ENCODE peak calls at places on chromosomes 3 and 15, in nine cellular contexts. One of them, this sample, is unnamed.

GRCh38 chr3:134328147-134328591 is 46.1 kb downstream of the AMOTL2 start:
- DNase-seq in HEK293T: no peak
- DNase-seq in GF-D8: no peak
- DNase-seq in left lung: no peak
- DNase-seq in nucleus accumbens: no peak
- DNase-seq in GM20000: no peak
- DNase-seq in NCI-H1092 treated with DMSO at 0.1 percent for 48 hours: no peak
- DNase-seq in fibroblast of lung: peak; percentile 98
- DNase-seq in iris pigment epithelial cell: peak; percentile 94
- DNase-seq in this sample: peak; percentile 88

GRCh38 chr3:130276203-130276803 is 69.2 kb upstream of the COL6A5 start:
- DNase-seq in HEK293T: peak; percentile 71
- DNase-seq in GF-D8: peak; percentile 2
- DNase-seq in left lung: no peak
- DNase-seq in nucleus accumbens: no peak
- DNase-seq in GM20000: peak; percentile 59
- DNase-seq in NCI-H1092 treated with DMSO at 0.1 percent for 48 hours: peak; percentile 20
- DNase-seq in fibroblast of lung: peak; percentile 43
- DNase-seq in iris pigment epithelial cell: peak; percentile 59
- DNase-seq in this sample: peak; percentile 56

GRCh38 chr3:147420361-147421183 is 11.4 kb downstream of the ZIC1 start:
- DNase-seq in HEK293T: no peak
- DNase-seq in GF-D8: no peak
- DNase-seq in left lung: no peak
- DNase-seq in nucleus accumbens: no peak
- DNase-seq in GM20000: peak; percentile 9
- DNase-seq in NCI-H1092 treated with DMSO at 0.1 percent for 48 hours: no peak
- DNase-seq in fibroblast of lung: no peak
- DNase-seq in iris pigment epithelial cell: no peak
- DNase-seq in this sample: no peak

GRCh38 chr3:12158387-12159226 is at the start of gene TIMP4:
- DNase-seq in HEK293T: no peak
- DNase-seq in GF-D8: no peak
- DNase-seq in left lung: peak; percentile 87
- DNase-seq in nucleus accumbens: no peak
- DNase-seq in GM20000: no peak
- DNase-seq in NCI-H1092 treated with DMSO at 0.1 percent for 48 hours: peak; percentile 68
- DNase-seq in fibroblast of lung: peak; percentile 52
- DNase-seq in iris pigment epithelial cell: peak; percentile 84
- DNase-seq in this sample: no peak

GRCh38 chr15:69909719-69910444 is 187.8 kb downstream of the TLE3 start:
- DNase-seq in HEK293T: no peak
- DNase-seq in GF-D8: no peak
- DNase-seq in left lung: no peak
- DNase-seq in nucleus accumbens: no peak
- DNase-seq in GM20000: no peak
- DNase-seq in NCI-H1092 treated with DMSO at 0.1 percent for 48 hours: no peak
- DNase-seq in fibroblast of lung: peak; percentile 13
- DNase-seq in iris pigment epithelial cell: no peak
- DNase-seq in this sample: no peak

GRCh38 chr3:137099336-137099735 is 141.6 kb downstream of the IL20RB start:
- DNase-seq in HEK293T: no peak
- DNase-seq in GF-D8: no peak
- DNase-seq in left lung: no peak
- DNase-seq in nucleus accumbens: no peak
- DNase-seq in GM20000: no peak
- DNase-seq in NCI-H1092 treated with DMSO at 0.1 percent for 48 hours: no peak
- DNase-seq in fibroblast of lung: no peak
- DNase-seq in iris pigment epithelial cell: no peak
- DNase-seq in this sample: no peak

GRCh38 chr15:31302778-31303433 is 23.7 kb upstream of the KLF13 start:
- DNase-seq in HEK293T: peak; percentile 19
- DNase-seq in GF-D8: no peak
- DNase-seq in left lung: no peak
- DNase-seq in nucleus accumbens: no peak
- DNase-seq in GM20000: peak; percentile 65
- DNase-seq in NCI-H1092 treated with DMSO at 0.1 percent for 48 hours: no peak
- DNase-seq in fibroblast of lung: no peak
- DNase-seq in iris pigment epithelial cell: no peak
- DNase-seq in this sample: no peak

GRCh38 chr15:40047413-40048154 is 8.6 kb upstream of the SRP14 start:
- DNase-seq in HEK293T: no peak
- DNase-seq in GF-D8: peak; percentile 24
- DNase-seq in left lung: peak; percentile 85
- DNase-seq in nucleus accumbens: no peak
- DNase-seq in GM20000: peak; percentile 80
- DNase-seq in NCI-H1092 treated with DMSO at 0.1 percent for 48 hours: peak; percentile 21
- DNase-seq in fibroblast of lung: peak; percentile 84
- DNase-seq in iris pigment epithelial cell: peak; percentile 87
- DNase-seq in this sample: no peak

GRCh38 chr3:128496602-128497304 is 3.8 kb upstream of the GATA2 start:
- DNase-seq in HEK293T: no peak
- DNase-seq in GF-D8: no peak
- DNase-seq in left lung: peak; percentile 76
- DNase-seq in nucleus accumbens: no peak
- DNase-seq in GM20000: no peak
- DNase-seq in NCI-H1092 treated with DMSO at 0.1 percent for 48 hours: no peak
- DNase-seq in fibroblast of lung: peak; percentile 69
- DNase-seq in iris pigment epithelial cell: no peak
- DNase-seq in this sample: no peak

GRCh38 chr3:139540686-139541085 is 1.1 kb upstream of the RBP1 start:
- DNase-seq in HEK293T: no peak
- DNase-seq in GF-D8: no peak
- DNase-seq in left lung: no peak
- DNase-seq in nucleus accumbens: no peak
- DNase-seq in GM20000: no peak
- DNase-seq in NCI-H1092 treated with DMSO at 0.1 percent for 48 hours: peak; percentile 60
- DNase-seq in fibroblast of lung: no peak
- DNase-seq in iris pigment epithelial cell: no peak
- DNase-seq in this sample: no peak

GRCh38 chr3:126620743-126621142 is 34.2 kb downstream of the TXNRD3 start:
- DNase-seq in HEK293T: no peak
- DNase-seq in GF-D8: no peak
- DNase-seq in left lung: no peak
- DNase-seq in nucleus accumbens: no peak
- DNase-seq in GM20000: no peak
- DNase-seq in NCI-H1092 treated with DMSO at 0.1 percent for 48 hours: no peak
- DNase-seq in fibroblast of lung: peak; percentile 52
- DNase-seq in iris pigment epithelial cell: peak; percentile 21
- DNase-seq in this sample: no peak

GRCh38 chr3:171028779-171029232 is 2.3 kb upstream of the SLC2A2 start:
- DNase-seq in HEK293T: no peak
- DNase-seq in GF-D8: no peak
- DNase-seq in left lung: no peak
- DNase-seq in nucleus accumbens: no peak
- DNase-seq in GM20000: no peak
- DNase-seq in NCI-H1092 treated with DMSO at 0.1 percent for 48 hours: no peak
- DNase-seq in fibroblast of lung: peak; percentile 97
- DNase-seq in iris pigment epithelial cell: peak; percentile 96
- DNase-seq in this sample: peak; percentile 80

GRCh38 chr3:17942856-17943255 is 200.4 kb upstream of the TBC1D5 start:
- DNase-seq in HEK293T: no peak
- DNase-seq in GF-D8: no peak
- DNase-seq in left lung: no peak
- DNase-seq in nucleus accumbens: no peak
- DNase-seq in GM20000: no peak
- DNase-seq in NCI-H1092 treated with DMSO at 0.1 percent for 48 hours: no peak
- DNase-seq in fibroblast of lung: peak; percentile 80
- DNase-seq in iris pigment epithelial cell: peak; percentile 9
- DNase-seq in this sample: no peak

GRCh38 chr3:38019658-38020341 is 9.6 kb downstream of the PLCD1 start:
- DNase-seq in HEK293T: no peak
- DNase-seq in GF-D8: no peak
- DNase-seq in left lung: peak; percentile 42
- DNase-seq in nucleus accumbens: no peak
- DNase-seq in GM20000: no peak
- DNase-seq in NCI-H1092 treated with DMSO at 0.1 percent for 48 hours: no peak
- DNase-seq in fibroblast of lung: no peak
- DNase-seq in iris pigment epithelial cell: no peak
- DNase-seq in this sample: no peak

GRCh38 chr3:113314923-113315322 is 103.6 kb downstream of the BOC start:
- DNase-seq in HEK293T: no peak
- DNase-seq in GF-D8: no peak
- DNase-seq in left lung: no peak
- DNase-seq in nucleus accumbens: no peak
- DNase-seq in GM20000: no peak
- DNase-seq in NCI-H1092 treated with DMSO at 0.1 percent for 48 hours: no peak
- DNase-seq in fibroblast of lung: no peak
- DNase-seq in iris pigment epithelial cell: no peak
- DNase-seq in this sample: no peak

GRCh38 chr15:78034495-78035191 is 42.9 kb downstream of the TBC1D2B start:
- DNase-seq in HEK293T: no peak
- DNase-seq in GF-D8: peak; percentile 80
- DNase-seq in left lung: peak; percentile 83
- DNase-seq in nucleus accumbens: no peak
- DNase-seq in GM20000: peak; percentile 51
- DNase-seq in NCI-H1092 treated with DMSO at 0.1 percent for 48 hours: no peak
- DNase-seq in fibroblast of lung: no peak
- DNase-seq in iris pigment epithelial cell: peak; percentile 31
- DNase-seq in this sample: peak; percentile 30

GRCh38 chr3:4413467-4413866 is 53.6 kb downstream of the SUMF1 start:
- DNase-seq in HEK293T: no peak
- DNase-seq in GF-D8: no peak
- DNase-seq in left lung: no peak
- DNase-seq in nucleus accumbens: no peak
- DNase-seq in GM20000: no peak
- DNase-seq in NCI-H1092 treated with DMSO at 0.1 percent for 48 hours: no peak
- DNase-seq in fibroblast of lung: peak; percentile 44
- DNase-seq in iris pigment epithelial cell: peak; percentile 31
- DNase-seq in this sample: no peak

GRCh38 chr3:46409735-46410489 is 2.9 kb downstream of the CCRL2 start:
- DNase-seq in HEK293T: no peak
- DNase-seq in GF-D8: no peak
- DNase-seq in left lung: no peak
- DNase-seq in nucleus accumbens: no peak
- DNase-seq in GM20000: no peak
- DNase-seq in NCI-H1092 treated with DMSO at 0.1 percent for 48 hours: no peak
- DNase-seq in fibroblast of lung: no peak
- DNase-seq in iris pigment epithelial cell: no peak
- DNase-seq in this sample: no peak